ENCODE peak calls at places on chromosome 6, in six cellular contexts. U, Y, T, M, S and H are unnamed samples.

GRCh38 chr6:152948150-152948768 is 34.6 kb downstream of the FBXO5 start:
- DNase-seq in U (no peak), Y (no peak), T (no peak), M (peak; percentile 3), S (no peak), H (no peak)

GRCh38 chr6:166259296-166259977 is 48.8 kb downstream of the PRR18 start:
- DNase-seq in U (no peak), Y (no peak), T (no peak), M (no peak), S (no peak), H (no peak)

GRCh38 chr6:160793652-160794051 is 91.6 kb downstream of the PLG start:
- DNase-seq in U (no peak), Y (no peak), T (no peak), M (no peak), S (no peak), H (no peak)

GRCh38 chr6:36516991-36517390 is 30.3 kb downstream of the STK38 start:
- DNase-seq in U (no peak), Y (no peak), T (no peak), M (no peak), S (no peak), H (no peak)

GRCh38 chr6:137926207-137926731 is 59.2 kb downstream of the TNFAIP3 start:
- DNase-seq in U (peak; percentile 61), Y (peak; percentile 25), T (no peak), M (peak; percentile 65), S (peak; percentile 70), H (no peak)

GRCh38 chr6:7976485-7977010 is 66.0 kb upstream of the TXNDC5 start:
- DNase-seq in U (no peak), Y (no peak), T (no peak), M (no peak), S (no peak), H (no peak)

GRCh38 chr6:160031442-160031841 is 62.6 kb downstream of the IGF2R start:
- DNase-seq in U (no peak), Y (no peak), T (no peak), M (no peak), S (no peak), H (no peak)

GRCh38 chr6:38209291-38209865 is 389.9 kb downstream of the ZFAND3 start:
- DNase-seq in U (no peak), Y (no peak), T (no peak), M (no peak), S (no peak), H (no peak)

GRCh38 chr6:141976994-141977393 is 155.7 kb upstream of the GJE1 start:
- DNase-seq in U (no peak), Y (no peak), T (no peak), M (no peak), S (no peak), H (no peak)

GRCh38 chr6:30682181-30683117 is 4.0 kb downstream of the PPP1R18 start:
- DNase-seq in U (peak; percentile 89), Y (peak; percentile 86), T (peak; percentile 25), M (no peak), S (peak; percentile 79), H (no peak)

GRCh38 chr6:102154874-102155273 is 761.4 kb downstream of the GRIK2 start:
- DNase-seq in U (no peak), Y (no peak), T (no peak), M (no peak), S (no peak), H (no peak)

GRCh38 chr6:31270788-31271640 is 878 bp downstream of the HLA-C start:
- DNase-seq in U (peak; percentile 77), Y (peak; percentile 46), T (no peak), M (no peak), S (peak; percentile 72), H (peak; percentile 81)

GRCh38 chr6:160333841-160334240 is 14.3 kb upstream of the SLC22A3 start:
- DNase-seq in U (no peak), Y (no peak), T (no peak), M (no peak), S (no peak), H (no peak)

GRCh38 chr6:166862287-166862977 is 93.9 kb downstream of the RNASET2 start:
- DNase-seq in U (no peak), Y (peak; percentile 21), T (peak; percentile 34), M (no peak), S (no peak), H (no peak)

GRCh38 chr6:74182992-74183391 is 487.0 kb downstream of the CD109 start:
- DNase-seq in U (peak; percentile 55), Y (no peak), T (peak; percentile 2), M (no peak), S (no peak), H (no peak)

GRCh38 chr6:48826318-48826595 is 636.8 kb downstream of the MMUT start:
- DNase-seq in U (no peak), Y (no peak), T (no peak), M (no peak), S (no peak), H (no peak)

GRCh38 chr6:32967151-32968091 is 973 bp upstream of the BRD2 start:
- DNase-seq in U (no peak), Y (no peak), T (no peak), M (no peak), S (no peak), H (no peak)

GRCh38 chr6:55696501-55696900 is 117.5 kb upstream of the HMGCLL1 start:
- DNase-seq in U (no peak), Y (no peak), T (no peak), M (no peak), S (no peak), H (no peak)

GRCh38 chr6:138107752-138108592 is 753 bp upstream of the PERP start:
- DNase-seq in U (no peak), Y (no peak), T (no peak), M (no peak), S (no peak), H (no peak)

GRCh38 chr6:151179321-151179720 is 60.4 kb upstream of the AKAP12 start:
- DNase-seq in U (no peak), Y (no peak), T (no peak), M (peak; percentile 20), S (no peak), H (no peak)

GRCh38 chr6:12798326-12798725 is 81.8 kb downstream of the PHACTR1 start:
- DNase-seq in U (no peak), Y (no peak), T (no peak), M (no peak), S (no peak), H (no peak)

GRCh38 chr6:150293019-150293418 is 75.8 kb upstream of the IYD start:
- DNase-seq in U (no peak), Y (no peak), T (no peak), M (no peak), S (no peak), H (no peak)

GRCh38 chr6:132365319-132365907 is 35.9 kb downstream of the MOXD1 start:
- DNase-seq in U (no peak), Y (no peak), T (no peak), M (no peak), S (no peak), H (no peak)

GRCh38 chr6:75374913-75375530 is 90.4 kb upstream of the TMEM30A start:
- DNase-seq in U (no peak), Y (no peak), T (no peak), M (no peak), S (no peak), H (no peak)

GRCh38 chr6:69719602-69720193 is 77.1 kb downstream of the LMBRD1 start:
- DNase-seq in U (no peak), Y (no peak), T (no peak), M (no peak), S (no peak), H (no peak)

GRCh38 chr6:79949235-79949634 is 1.9 kb upstream of the ELOVL4 start:
- DNase-seq in U (no peak), Y (peak; percentile 36), T (no peak), M (peak; percentile 23), S (no peak), H (no peak)

GRCh38 chr6:147922764-147923163 is 414.3 kb downstream of the SAMD5 start:
- DNase-seq in U (no peak), Y (no peak), T (no peak), M (no peak), S (no peak), H (no peak)

GRCh38 chr6:136989591-136990578 is 54.9 kb downstream of the IL20RA start:
- DNase-seq in U (no peak), Y (no peak), T (peak; percentile 20), M (no peak), S (no peak), H (no peak)

GRCh38 chr6:43150051-43150751 is 20.9 kb upstream of the SRF start:
- DNase-seq in U (no peak), Y (no peak), T (no peak), M (no peak), S (no peak), H (no peak)

GRCh38 chr6:137231156-137231555 is 12.0 kb upstream of the IFNGR1 start:
- DNase-seq in U (no peak), Y (no peak), T (no peak), M (no peak), S (no peak), H (no peak)

GRCh38 chr6:45724511-45724910 is 291.1 kb downstream of the CLIC5 start:
- DNase-seq in U (no peak), Y (no peak), T (no peak), M (peak; percentile 39), S (no peak), H (no peak)

GRCh38 chr6:133814797-133815196 is 74.1 kb upstream of the TCF21 start:
- DNase-seq in U (no peak), Y (no peak), T (no peak), M (no peak), S (no peak), H (no peak)

GRCh38 chr6:143620461-143620860 is 57.3 kb upstream of the PHACTR2 start:
- DNase-seq in U (no peak), Y (no peak), T (no peak), M (no peak), S (no peak), H (no peak)